ENCODE peak calls at places on chromosome 21, in four cellular contexts. K, C, G and Z are unnamed samples.

GRCh38 chr21:42702720-42703119 is 49.3 kb downstream of the PDE9A start:
- DNase-seq in K (no peak), C (no peak), G (no peak), Z (no peak)

GRCh38 chr21:14693997-14694396 is 147.9 kb upstream of the SAMSN1 start:
- DNase-seq in K (no peak), C (no peak), G (no peak), Z (no peak)

GRCh38 chr21:37245151-37245550 is 22.0 kb downstream of the VPS26C start:
- DNase-seq in K (no peak), C (no peak), G (no peak), Z (no peak)

GRCh38 chr21:41235214-41235613 is 67.3 kb downstream of the BACE2 start:
- DNase-seq in K (no peak), C (no peak), G (no peak), Z (no peak)

GRCh38 chr21:14968821-14969220 is 96.0 kb downstream of the NRIP1 start:
- DNase-seq in K (no peak), C (no peak), G (no peak), Z (peak; percentile 47)

GRCh38 chr21:45386336-45386727 is 18.6 kb upstream of the COL18A1 start:
- DNase-seq in K (no peak), C (peak; percentile 48), G (no peak), Z (no peak)

GRCh38 chr21:45330075-45330781 is 42.5 kb upstream of the POFUT2 start:
- DNase-seq in K (no peak), C (peak; percentile 51), G (no peak), Z (peak; percentile 90)

GRCh38 chr21:36545776-36546511 is 66.0 kb upstream of the CLDN14 start:
- DNase-seq in K (no peak), C (no peak), G (no peak), Z (no peak)

GRCh38 chr21:17501107-17502006 is 11.5 kb upstream of the CXADR start:
- DNase-seq in K (no peak), C (no peak), G (no peak), Z (no peak)

GRCh38 chr21:42437786-42438185 is 34.1 kb downstream of the UBASH3A start:
- DNase-seq in K (no peak), C (peak; percentile 85), G (no peak), Z (no peak)

GRCh38 chr21:42534361-42534900 is 20.8 kb downstream of the SLC37A1 start:
- DNase-seq in K (no peak), C (no peak), G (peak; percentile 66), Z (no peak)